ENCODE peak calls at places on chromosomes 11 and 22, in nine cellular contexts. D, R, G, N, U, L, F, W and Q are unnamed samples.

GRCh38 chr11:117644403-117645155 is 152.4 kb downstream of the DSCAML1 start:
- DNase-seq in D (no peak), R (no peak), G (no peak), N (no peak), U (no peak), L (no peak), F (no peak), W (no peak), Q (no peak)

GRCh38 chr11:131465746-131466145 is 95.3 kb downstream of the NTM start:
- DNase-seq in D (no peak), R (no peak), G (no peak), N (no peak), U (no peak), L (no peak), F (no peak), W (no peak), Q (no peak)

GRCh38 chr22:26585104-26585790 is 4.7 kb downstream of the TPST2 start:
- DNase-seq in D (peak), R (peak), G (no peak), N (peak), U (peak), L (no peak), F (peak), W (peak), Q (no peak)

GRCh38 chr11:130314184-130314748 is 451 bp downstream of the ZBTB44 start:
- DNase-seq in D (no peak), R (peak), G (peak), N (no peak), U (peak), L (peak), F (no peak), W (peak), Q (peak)

GRCh38 chr11:14259186-14259784 is 99.7 kb downstream of the RRAS2 start:
- DNase-seq in D (no peak), R (no peak), G (no peak), N (no peak), U (no peak), L (no peak), F (no peak), W (no peak), Q (no peak)

GRCh38 chr11:20966489-20966888 is 297.1 kb downstream of the NELL1 start:
- DNase-seq in D (no peak), R (no peak), G (no peak), N (no peak), U (no peak), L (no peak), F (no peak), W (no peak), Q (no peak)

GRCh38 chr11:57637626-57638004 is 12.1 kb downstream of the YPEL4 start:
- DNase-seq in D (no peak), R (no peak), G (no peak), N (no peak), U (no peak), L (no peak), F (no peak), W (no peak), Q (no peak)

GRCh38 chr22:26399288-26399687 is 29.8 kb upstream of the ASPHD2 start:
- DNase-seq in D (no peak), R (no peak), G (no peak), N (no peak), U (peak), L (no peak), F (no peak), W (no peak), Q (no peak)

GRCh38 chr11:32033067-32033466 is 57.8 kb upstream of the RCN1 start:
- DNase-seq in D (no peak), R (no peak), G (no peak), N (no peak), U (peak), L (no peak), F (no peak), W (no peak), Q (no peak)

GRCh38 chr11:60844870-60845221 is 2.9 kb downstream of the CCDC86 start:
- DNase-seq in D (no peak), R (peak), G (no peak), N (no peak), U (no peak), L (no peak), F (no peak), W (no peak), Q (no peak)

GRCh38 chr11:17263803-17264202 is 12.7 kb upstream of the NUCB2 start:
- DNase-seq in D (no peak), R (peak), G (no peak), N (peak), U (peak), L (no peak), F (no peak), W (peak), Q (no peak)

GRCh38 chr22:40033586-40034380 is 39.0 kb downstream of the FAM83F start:
- DNase-seq in D (no peak), R (no peak), G (peak), N (no peak), U (no peak), L (no peak), F (no peak), W (no peak), Q (no peak)

GRCh38 chr22:41781508-41781906 is 19.0 kb upstream of the CCDC134 start:
- DNase-seq in D (no peak), R (no peak), G (no peak), N (no peak), U (no peak), L (no peak), F (no peak), W (no peak), Q (no peak)

GRCh38 chr11:86517557-86517956 is 142.9 kb downstream of the CCDC81 start:
- DNase-seq in D (no peak), R (no peak), G (no peak), N (peak), U (no peak), L (no peak), F (no peak), W (peak), Q (no peak)

GRCh38 chr22:40325315-40325714 is 21.0 kb upstream of the ADSL start:
- DNase-seq in D (no peak), R (no peak), G (no peak), N (no peak), U (no peak), L (no peak), F (no peak), W (no peak), Q (peak)

GRCh38 chr11:123473941-123474668 is 44.0 kb downstream of the GRAMD1B start:
- DNase-seq in D (peak), R (peak), G (no peak), N (peak), U (peak), L (no peak), F (peak), W (peak), Q (no peak)

GRCh38 chr11:3073029-3073435 is 15.8 kb upstream of the CARS1 start:
- DNase-seq in D (no peak), R (peak), G (no peak), N (no peak), U (peak), L (no peak), F (no peak), W (no peak), Q (no peak)

GRCh38 chr11:119282495-119282894 is 34.4 kb downstream of the MCAM start:
- DNase-seq in D (no peak), R (no peak), G (no peak), N (no peak), U (no peak), L (no peak), F (no peak), W (no peak), Q (no peak)

GRCh38 chr22:19776433-19777031 is 16.0 kb downstream of the TBX1 start:
- DNase-seq in D (no peak), R (no peak), G (no peak), N (no peak), U (no peak), L (no peak), F (no peak), W (no peak), Q (no peak)

GRCh38 chr11:126485986-126486635 is 130.6 kb downstream of the ST3GAL4 start:
- DNase-seq in D (no peak), R (no peak), G (no peak), N (no peak), U (no peak), L (no peak), F (no peak), W (no peak), Q (no peak)

GRCh38 chr11:65113839-65114238 is 2.2 kb downstream of the TM7SF2 start:
- DNase-seq in D (no peak), R (no peak), G (no peak), N (no peak), U (no peak), L (no peak), F (no peak), W (no peak), Q (no peak)

GRCh38 chr11:73872746-73873412 is 3.8 kb downstream of the COA4 start:
- DNase-seq in D (no peak), R (no peak), G (no peak), N (no peak), U (no peak), L (no peak), F (no peak), W (no peak), Q (no peak)

DNA sequence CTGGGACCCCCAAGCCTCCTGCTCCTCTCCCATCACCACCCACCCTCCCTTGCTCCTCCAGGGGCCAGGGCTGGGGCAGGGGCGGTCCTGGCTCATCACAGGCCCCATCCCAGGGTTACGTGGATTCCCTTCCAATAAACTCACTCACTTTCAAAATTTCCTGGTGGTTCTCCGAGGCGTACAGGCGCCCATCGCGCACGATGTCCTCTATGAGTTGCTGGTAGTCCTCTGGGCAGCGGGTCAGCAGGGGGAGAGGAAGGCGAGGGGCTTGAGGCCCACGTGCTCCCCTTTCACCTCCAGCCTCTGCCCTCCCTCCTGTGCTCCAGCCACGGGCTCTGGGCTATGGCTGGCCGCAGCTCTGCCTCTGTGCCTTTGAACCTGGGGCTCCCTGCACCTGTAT is 20.5 kb upstream of the TTLL12 start:
- DNase-seq in D (no peak), R (no peak), G (no peak), N (no peak), U (no peak), L (no peak), F (no peak), W (no peak), Q (no peak)
- TF ChIP-seq CTCF in D (no peak), R (no peak), G (no peak), N (no peak), U (no peak), L (no peak), F (no peak), W (no peak), Q (no peak)

GRCh38 chr22:48490513-48491411 is 1336.9 kb downstream of the BRD1 start:
- DNase-seq in D (peak), R (no peak), G (peak), N (no peak), U (no peak), L (no peak), F (no peak), W (no peak), Q (no peak)

GRCh38 chr22:48489551-48490512 is 1337.8 kb downstream of the BRD1 start:
- DNase-seq in D (no peak), R (peak), G (peak), N (no peak), U (no peak), L (no peak), F (no peak), W (no peak), Q (no peak)

GRCh38 chr22:48486163-48486957 is 1341.3 kb downstream of the BRD1 start:
- DNase-seq in D (no peak), R (no peak), G (peak), N (no peak), U (no peak), L (no peak), F (no peak), W (no peak), Q (no peak)

GRCh38 chr22:48488611-48489456 is 1338.8 kb downstream of the BRD1 start:
- DNase-seq in D (no peak), R (no peak), G (peak), N (no peak), U (no peak), L (no peak), F (no peak), W (no peak), Q (no peak)

DNA sequence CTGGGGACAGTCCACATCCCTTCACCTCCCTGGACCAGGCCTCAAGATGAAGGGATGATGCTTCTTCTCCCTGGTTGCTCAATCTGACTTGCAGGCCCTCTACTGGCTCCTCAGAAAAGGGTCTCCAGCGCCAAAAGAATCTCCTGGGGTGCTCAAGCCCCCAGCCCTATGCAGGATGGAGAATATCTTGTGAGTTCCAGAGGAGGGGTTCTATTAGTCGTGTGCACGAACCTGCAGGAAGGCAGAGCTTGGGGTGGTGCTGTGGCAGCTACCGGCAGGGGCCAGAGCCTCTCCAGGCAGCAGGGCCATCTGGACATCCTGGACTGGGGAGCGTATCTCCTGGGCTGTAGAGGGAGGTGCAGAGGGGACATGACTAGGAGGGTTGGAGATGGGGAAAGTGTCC is 1339.5 kb downstream of the BRD1 start:
- DNase-seq in D (peak), R (no peak), G (peak), N (no peak), U (no peak), L (no peak), F (no peak), W (no peak), Q (no peak)
- TF ChIP-seq CTCF in D (no peak), R (peak), G (no peak), N (no peak), U (peak), L (no peak), F (peak), W (no peak), Q (no peak)

GRCh38 chr11:133966147-133966546 is 9.4 kb upstream of the IGSF9B start:
- DNase-seq in D (no peak), R (no peak), G (no peak), N (no peak), U (no peak), L (no peak), F (no peak), W (no peak), Q (no peak)

GRCh38 chr11:133968300-133968699 is 11.5 kb upstream of the IGSF9B start:
- DNase-seq in D (no peak), R (no peak), G (no peak), N (no peak), U (no peak), L (no peak), F (no peak), W (no peak), Q (no peak)

GRCh38 chr11:133966924-133967598 is 10.3 kb upstream of the IGSF9B start:
- DNase-seq in D (peak), R (no peak), G (peak), N (no peak), U (no peak), L (peak), F (no peak), W (no peak), Q (peak)

GRCh38 chr11:133969072-133969471 is 12.3 kb upstream of the IGSF9B start:
- DNase-seq in D (no peak), R (no peak), G (no peak), N (no peak), U (no peak), L (no peak), F (no peak), W (no peak), Q (no peak)

GRCh38 chr11:133967599-133968238 is 11.0 kb upstream of the IGSF9B start:
- DNase-seq in D (no peak), R (no peak), G (no peak), N (no peak), U (no peak), L (no peak), F (no peak), W (no peak), Q (no peak)
- TF ChIP-seq CTCF in D (no peak), R (no peak), G (no peak), N (no peak), U (no peak), L (no peak), F (no peak), W (no peak), Q (no peak)

GRCh38 chr11:68303083-68303482 is 9.3 kb upstream of the LRP5 start:
- DNase-seq in D (no peak), R (no peak), G (no peak), N (no peak), U (no peak), L (no peak), F (no peak), W (no peak), Q (no peak)
- TF ChIP-seq CTCF in D (no peak), R (no peak), G (no peak), N (no peak), U (no peak), L (no peak), F (no peak), W (no peak), Q (no peak)

GRCh38 chr11:44939673-44940072 is 11.0 kb downstream of the TP53I11 start:
- DNase-seq in D (no peak), R (no peak), G (no peak), N (no peak), U (no peak), L (no peak), F (no peak), W (no peak), Q (no peak)
- TF ChIP-seq CTCF in D (no peak), R (peak), G (no peak), N (no peak), U (peak), L (no peak), F (peak), W (peak), Q (no peak)